ENCODE peak calls at places on chromosomes 4 and X, in nine cellular contexts. One of them, this sample, is unnamed.

GRCh38 chr4:110484767-110485166 is 8.8 kb downstream of the ENPEP start:
- DNase-seq in kidney epithelial cell: peak
- DNase-seq in lower lobe of right lung: no peak
- DNase-seq in mammary epithelial cell: peak
- DNase-seq in fibroblast of lung: peak
- DNase-seq in cardiac muscle cell: peak
- DNase-seq in uterus: peak
- DNase-seq in A549: no peak
- DNase-seq in coronary artery: no peak
- DNase-seq in this sample: no peak

GRCh38 chrX:46376246-46376885 is 168.9 kb downstream of the ZNF674 start:
- DNase-seq in lower lobe of right lung: no peak
- DNase-seq in uterus: peak
- DNase-seq in A549: peak
- DNase-seq in cardiac muscle cell: peak
- DNase-seq in mammary epithelial cell: peak
- DNase-seq in kidney epithelial cell: peak
- DNase-seq in fibroblast of lung: peak
- DNase-seq in coronary artery: no peak
- DNase-seq in this sample: no peak

GRCh38 chr4:128229458-128229805 is 58.2 kb downstream of the PGRMC2 start:
- DNase-seq in cardiac muscle cell: peak
- DNase-seq in fibroblast of lung: peak
- DNase-seq in kidney epithelial cell: no peak
- DNase-seq in uterus: no peak
- DNase-seq in A549: no peak
- DNase-seq in mammary epithelial cell: peak
- DNase-seq in lower lobe of right lung: no peak
- DNase-seq in coronary artery: no peak
- DNase-seq in this sample: no peak

GRCh38 chrX:111244238-111244750 is 26.0 kb downstream of the CAPN6 start:
- DNase-seq in A549: peak
- DNase-seq in cardiac muscle cell: peak
- DNase-seq in uterus: no peak
- DNase-seq in coronary artery: no peak
- DNase-seq in fibroblast of lung: peak
- DNase-seq in kidney epithelial cell: no peak
- DNase-seq in mammary epithelial cell: peak
- DNase-seq in lower lobe of right lung: no peak
- DNase-seq in this sample: no peak

GRCh38 chr4:184475096-184475461 is 729 bp upstream of the IRF2 start:
- DNase-seq in coronary artery: peak
- DNase-seq in uterus: peak
- DNase-seq in kidney epithelial cell: no peak
- DNase-seq in fibroblast of lung: peak
- DNase-seq in lower lobe of right lung: peak
- DNase-seq in mammary epithelial cell: peak
- DNase-seq in cardiac muscle cell: peak
- DNase-seq in A549: peak
- DNase-seq in this sample: no peak

GRCh38 chrX:154595559-154595958 is 10.6 kb downstream of the CTAG1A start:
- DNase-seq in fibroblast of lung: peak
- DNase-seq in cardiac muscle cell: peak
- DNase-seq in uterus: no peak
- DNase-seq in A549: no peak
- DNase-seq in kidney epithelial cell: no peak
- DNase-seq in coronary artery: no peak
- DNase-seq in lower lobe of right lung: no peak
- DNase-seq in mammary epithelial cell: no peak
- DNase-seq in this sample: no peak

GRCh38 chr4:55546633-55547460 is at the start of gene CLOCK:
- DNase-seq in A549: peak
- DNase-seq in coronary artery: peak
- DNase-seq in kidney epithelial cell: no peak
- DNase-seq in mammary epithelial cell: peak
- DNase-seq in uterus: peak
- DNase-seq in lower lobe of right lung: peak
- DNase-seq in cardiac muscle cell: peak
- DNase-seq in fibroblast of lung: peak
- DNase-seq in this sample: peak

GRCh38 chrX:14660970-14661369 is 131.6 kb downstream of the GLRA2 start:
- DNase-seq in cardiac muscle cell: no peak
- DNase-seq in coronary artery: no peak
- DNase-seq in uterus: no peak
- DNase-seq in lower lobe of right lung: no peak
- DNase-seq in mammary epithelial cell: no peak
- DNase-seq in fibroblast of lung: no peak
- DNase-seq in A549: no peak
- DNase-seq in kidney epithelial cell: no peak
- DNase-seq in this sample: no peak

GRCh38 chr4:24471623-24472510 is 112.5 kb downstream of the DHX15 start:
- DNase-seq in uterus: peak
- DNase-seq in kidney epithelial cell: no peak
- DNase-seq in mammary epithelial cell: no peak
- DNase-seq in A549: no peak
- DNase-seq in cardiac muscle cell: peak
- DNase-seq in fibroblast of lung: peak
- DNase-seq in coronary artery: no peak
- DNase-seq in lower lobe of right lung: no peak
- DNase-seq in this sample: no peak

GRCh38 chr4:103075435-103075893 is 1.1 kb downstream of the SLC9B2 start:
- DNase-seq in fibroblast of lung: peak
- DNase-seq in coronary artery: no peak
- DNase-seq in lower lobe of right lung: no peak
- DNase-seq in mammary epithelial cell: peak
- DNase-seq in A549: no peak
- DNase-seq in cardiac muscle cell: peak
- DNase-seq in kidney epithelial cell: no peak
- DNase-seq in uterus: no peak
- DNase-seq in this sample: no peak

DNA sequence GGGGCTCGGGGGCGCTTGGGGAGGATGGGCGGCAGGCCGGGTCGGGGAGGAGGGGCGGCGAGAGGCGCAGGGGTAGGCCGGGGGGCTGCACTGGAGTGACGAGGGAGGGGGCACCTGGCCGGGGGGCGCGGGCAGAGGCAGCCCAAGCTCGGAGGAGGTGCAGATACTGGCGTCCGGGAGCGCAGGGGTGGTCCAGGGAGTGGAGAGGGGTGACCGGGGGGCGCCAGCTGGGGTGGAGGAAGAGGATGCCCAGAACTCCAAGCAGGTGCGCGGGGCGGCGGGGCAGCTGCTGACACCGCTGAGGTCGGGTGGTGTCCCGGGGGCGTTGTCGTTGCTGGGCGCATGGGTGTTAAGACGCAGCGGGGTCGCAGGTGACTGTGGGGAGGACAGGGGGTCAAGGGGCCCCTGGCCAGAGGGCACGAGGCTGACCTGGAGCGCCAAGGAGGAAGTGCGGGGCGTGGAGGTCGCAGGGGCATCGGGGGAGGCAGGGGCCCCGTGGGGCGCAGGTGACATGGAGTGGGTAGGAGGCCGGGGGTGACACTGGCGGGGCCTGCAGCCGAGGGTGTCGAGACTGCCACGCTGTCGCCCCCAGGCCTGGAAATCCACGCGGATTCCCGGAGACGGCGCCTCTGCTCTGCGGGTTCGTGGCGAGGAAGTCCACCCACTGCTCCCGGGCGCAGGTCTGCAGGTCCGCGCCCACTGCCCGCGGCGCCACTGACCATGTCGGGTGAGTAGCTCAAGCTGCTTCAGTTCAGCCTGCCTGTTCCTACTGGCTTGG is 928 bp downstream of the GYG2 start:
- DNase-seq in mammary epithelial cell: no peak
- DNase-seq in A549: no peak
- DNase-seq in uterus: no peak
- DNase-seq in lower lobe of right lung: no peak
- DNase-seq in kidney epithelial cell: no peak
- DNase-seq in cardiac muscle cell: no peak
- DNase-seq in coronary artery: no peak
- DNase-seq in fibroblast of lung: no peak
- DNase-seq in this sample: no peak
- H3K4me3 ChIP-seq in mammary epithelial cell: no peak
- H3K4me3 ChIP-seq in A549: peak
- H3K4me3 ChIP-seq in uterus: peak
- H3K4me3 ChIP-seq in lower lobe of right lung: peak
- H3K4me3 ChIP-seq in kidney epithelial cell: peak
- H3K4me3 ChIP-seq in cardiac muscle cell: peak
- H3K4me3 ChIP-seq in coronary artery: peak
- H3K4me3 ChIP-seq in fibroblast of lung: no peak
- H3K4me3 ChIP-seq in this sample: no peak

GRCh38 chrX:465418-465817 is 78.7 kb upstream of the PPP2R3B start:
- DNase-seq in coronary artery: no peak
- DNase-seq in cardiac muscle cell: no peak
- DNase-seq in uterus: no peak
- DNase-seq in fibroblast of lung: no peak
- DNase-seq in lower lobe of right lung: no peak
- DNase-seq in A549: no peak
- DNase-seq in mammary epithelial cell: no peak
- DNase-seq in kidney epithelial cell: no peak
- DNase-seq in this sample: no peak

GRCh38 chrX:471239-471638 is 84.5 kb upstream of the PPP2R3B start:
- DNase-seq in fibroblast of lung: no peak
- DNase-seq in coronary artery: no peak
- DNase-seq in uterus: no peak
- DNase-seq in A549: no peak
- DNase-seq in kidney epithelial cell: no peak
- DNase-seq in cardiac muscle cell: no peak
- DNase-seq in mammary epithelial cell: no peak
- DNase-seq in lower lobe of right lung: no peak
- DNase-seq in this sample: no peak

GRCh38 chrX:475926-476723 is 89.4 kb upstream of the PPP2R3B start:
- DNase-seq in uterus: no peak
- DNase-seq in fibroblast of lung: no peak
- DNase-seq in kidney epithelial cell: no peak
- DNase-seq in coronary artery: no peak
- DNase-seq in lower lobe of right lung: no peak
- DNase-seq in cardiac muscle cell: no peak
- DNase-seq in A549: no peak
- DNase-seq in mammary epithelial cell: no peak
- DNase-seq in this sample: no peak

GRCh38 chrX:468979-469378 is 82.3 kb upstream of the PPP2R3B start:
- DNase-seq in A549: no peak
- DNase-seq in fibroblast of lung: no peak
- DNase-seq in kidney epithelial cell: no peak
- DNase-seq in coronary artery: no peak
- DNase-seq in mammary epithelial cell: no peak
- DNase-seq in lower lobe of right lung: no peak
- DNase-seq in cardiac muscle cell: no peak
- DNase-seq in uterus: no peak
- DNase-seq in this sample: no peak

GRCh38 chrX:470686-471085 is 84.0 kb upstream of the PPP2R3B start:
- DNase-seq in fibroblast of lung: no peak
- DNase-seq in lower lobe of right lung: no peak
- DNase-seq in coronary artery: no peak
- DNase-seq in cardiac muscle cell: no peak
- DNase-seq in mammary epithelial cell: no peak
- DNase-seq in uterus: no peak
- DNase-seq in kidney epithelial cell: no peak
- DNase-seq in A549: no peak
- DNase-seq in this sample: no peak
- TF ChIP-seq CTCF in fibroblast of lung: no peak
- TF ChIP-seq CTCF in lower lobe of right lung: no peak
- TF ChIP-seq CTCF in coronary artery: no peak
- TF ChIP-seq CTCF in cardiac muscle cell: no peak
- TF ChIP-seq CTCF in mammary epithelial cell: no peak
- TF ChIP-seq CTCF in uterus: no peak
- TF ChIP-seq CTCF in kidney epithelial cell: no peak
- TF ChIP-seq CTCF in A549: no peak
- TF ChIP-seq CTCF in this sample: no peak

DNA sequence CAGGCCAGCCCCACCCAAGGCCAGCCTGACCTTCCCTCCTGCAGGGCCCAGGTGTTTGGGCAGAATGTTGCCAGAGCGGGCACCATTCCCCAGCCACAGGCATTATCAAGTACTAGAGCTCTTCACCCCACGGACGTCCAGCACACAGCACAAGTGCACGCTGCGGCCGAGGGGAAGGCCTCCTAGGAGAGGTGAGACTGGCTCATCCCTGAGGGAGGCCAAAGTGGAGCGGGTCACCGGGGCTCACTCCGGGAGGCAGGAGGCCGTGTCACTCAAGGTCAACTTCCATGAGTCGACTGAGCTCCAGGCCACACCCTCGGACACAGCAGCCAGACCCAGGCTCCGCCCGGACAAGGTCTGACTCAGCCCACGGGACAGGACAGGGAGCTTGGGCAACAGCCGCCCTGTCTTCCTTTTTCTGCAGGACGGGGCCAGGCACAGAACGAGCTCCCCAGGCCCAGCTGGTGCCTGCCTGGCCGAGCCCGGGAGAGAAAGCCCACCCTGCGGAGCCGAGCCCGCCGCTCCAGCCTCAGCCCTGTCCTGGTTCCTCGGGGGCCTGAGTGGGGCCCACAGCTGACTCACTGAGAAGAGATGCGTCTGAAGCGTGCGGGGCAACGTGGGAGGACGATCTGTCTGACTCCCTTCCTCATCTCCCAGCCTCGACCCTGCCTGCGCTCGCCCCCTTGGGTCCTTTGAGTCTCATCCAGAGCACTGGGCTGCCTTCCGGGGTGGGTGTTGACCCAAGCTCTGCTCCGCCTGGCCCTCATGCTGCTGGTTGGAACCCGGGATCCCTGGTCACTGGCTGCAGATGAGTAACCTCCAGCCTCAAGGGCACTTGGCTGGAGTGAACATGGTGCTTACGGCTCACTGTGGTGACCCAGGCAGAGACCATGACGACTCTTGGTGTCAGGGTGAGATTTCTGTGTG is 1.6 kb downstream of the SLC49A3 start:
- DNase-seq in fibroblast of lung: peak
- DNase-seq in A549: peak
- DNase-seq in mammary epithelial cell: peak
- DNase-seq in lower lobe of right lung: peak
- DNase-seq in uterus: peak
- DNase-seq in coronary artery: peak
- DNase-seq in kidney epithelial cell: peak
- DNase-seq in cardiac muscle cell: peak
- DNase-seq in this sample: no peak
- H3K4me3 ChIP-seq in fibroblast of lung: no peak
- H3K4me3 ChIP-seq in A549: peak
- H3K4me3 ChIP-seq in mammary epithelial cell: no peak
- H3K4me3 ChIP-seq in lower lobe of right lung: peak
- H3K4me3 ChIP-seq in uterus: no peak
- H3K4me3 ChIP-seq in coronary artery: peak
- H3K4me3 ChIP-seq in kidney epithelial cell: no peak
- H3K4me3 ChIP-seq in cardiac muscle cell: no peak
- H3K4me3 ChIP-seq in this sample: no peak

DNA sequence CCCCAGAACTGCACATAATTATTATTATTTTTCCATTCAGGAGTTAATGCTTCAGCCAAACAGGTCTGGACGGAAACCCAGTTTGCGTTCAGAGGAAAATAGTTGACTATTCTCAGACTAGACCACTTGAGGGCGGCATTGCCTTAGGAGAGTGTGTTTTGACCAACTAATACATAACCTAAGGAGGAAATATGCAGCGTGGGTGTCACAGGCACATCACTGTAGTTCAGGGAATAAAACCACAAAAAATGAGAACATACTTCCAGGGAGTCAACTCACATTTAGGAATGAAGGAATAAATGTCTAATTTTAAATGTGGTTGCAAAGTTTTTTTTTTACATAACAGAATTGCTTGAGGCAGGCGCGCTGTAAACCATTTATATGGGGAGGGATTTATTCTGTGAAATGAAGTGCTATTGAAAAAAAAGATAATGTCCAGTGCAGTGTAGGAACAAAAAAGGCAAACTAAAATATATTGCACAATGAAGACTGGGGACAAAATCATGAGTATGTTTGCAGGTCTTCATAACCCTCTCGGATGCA is 93.3 kb downstream of the SYNPO2 start:
- DNase-seq in A549: peak
- DNase-seq in uterus: peak
- DNase-seq in mammary epithelial cell: peak
- DNase-seq in kidney epithelial cell: peak
- DNase-seq in cardiac muscle cell: peak
- DNase-seq in coronary artery: no peak
- DNase-seq in fibroblast of lung: peak
- DNase-seq in lower lobe of right lung: peak
- DNase-seq in this sample: no peak
- TF ChIP-seq CTCF in A549: peak
- TF ChIP-seq CTCF in uterus: peak
- TF ChIP-seq CTCF in mammary epithelial cell: peak
- TF ChIP-seq CTCF in kidney epithelial cell: peak
- TF ChIP-seq CTCF in cardiac muscle cell: peak
- TF ChIP-seq CTCF in coronary artery: peak
- TF ChIP-seq CTCF in fibroblast of lung: peak
- TF ChIP-seq CTCF in lower lobe of right lung: peak
- TF ChIP-seq CTCF in this sample: peak